ENCODE peak calls at places on chromosome X, in nine cellular contexts. H is transverse colon, X is esophagus squamous epithelium, I is IMR-90, G is thyroid gland, S is Peyer's patch, M is mesendoderm, F is pancreas, C is gastrocnemius medialis. V is an unnamed sample.
A peak's percentile ranks its signal among the peaks of the same experiment; 100 is the strongest.

GRCh38 chrX:13748486-13748885 is 13.9 kb downstream of the OFD1 start:
- DNase-seq in H (no peak), X (no peak), I (peak; percentile 64), G (no peak), S (no peak), M (no peak), F (no peak), C (no peak), V (no peak)

GRCh38 chrX:13077168-13077567 is 32.7 kb upstream of the FAM9C start:
- DNase-seq in H (no peak), X (no peak), I (peak; percentile 47), G (no peak), S (peak; percentile 25), M (no peak), F (no peak), C (no peak), V (no peak)

GRCh38 chrX:105869676-105870075 is 47.3 kb downstream of the NRK start:
- DNase-seq in H (no peak), X (no peak), I (peak; percentile 38), G (no peak), S (no peak), M (no peak), F (no peak), C (no peak), V (no peak)

GRCh38 chrX:77347572-77347971 is 99.6 kb upstream of the FGF16 start:
- DNase-seq in H (no peak), X (no peak), I (no peak), G (no peak), S (no peak), M (peak; percentile 42), F (no peak), C (no peak), V (no peak)

GRCh38 chrX:70554081-70554480 is 109.4 kb downstream of the DLG3 start:
- DNase-seq in H (no peak), X (no peak), I (peak; percentile 28), G (no peak), S (no peak), M (peak; percentile 5), F (no peak), C (no peak), V (no peak)

GRCh38 chrX:9458516-9459078 is 6.3 kb upstream of the TBL1X start:
- DNase-seq in H (no peak), X (no peak), I (no peak), G (no peak), S (no peak), M (no peak), F (no peak), C (no peak), V (no peak)

GRCh38 chrX:45479196-45479834 is 278.6 kb upstream of the DIPK2B start:
- DNase-seq in H (no peak), X (no peak), I (peak; percentile 93), G (no peak), S (no peak), M (no peak), F (no peak), C (no peak), V (no peak)

GRCh38 chrX:124113799-124114600 is 152.5 kb downstream of the STAG2 start:
- DNase-seq in H (no peak), X (no peak), I (no peak), G (no peak), S (no peak), M (no peak), F (no peak), C (no peak), V (no peak)

GRCh38 chrX:96685205-96686099 is 810 bp downstream of the DIAPH2 start:
- DNase-seq in H (peak; percentile 45), X (no peak), I (peak; percentile 55), G (peak; percentile 7), S (peak; percentile 17), M (peak; percentile 40), F (no peak), C (peak; percentile 10), V (peak; percentile 25)

GRCh38 chrX:37817579-37817978 is 29.8 kb downstream of the DYNLT3 start:
- DNase-seq in H (no peak), X (no peak), I (no peak), G (no peak), S (no peak), M (no peak), F (no peak), C (no peak), V (no peak)

GRCh38 chrX:22486326-22486725 is 213.6 kb downstream of the CBLL2 start:
- DNase-seq in H (no peak), X (no peak), I (no peak), G (no peak), S (no peak), M (no peak), F (no peak), C (no peak), V (no peak)

GRCh38 chrX:31225819-31226218 is 154.0 kb upstream of the FTHL17 start:
- DNase-seq in H (no peak), X (no peak), I (no peak), G (no peak), S (no peak), M (no peak), F (no peak), C (no peak), V (no peak)

GRCh38 chrX:20680998-20681397 is 414.3 kb upstream of the RPS6KA3 start:
- DNase-seq in H (no peak), X (no peak), I (no peak), G (no peak), S (no peak), M (no peak), F (no peak), C (no peak), V (no peak)

GRCh38 chrX:13087322-13088154 is 43.1 kb upstream of the FAM9C start:
- DNase-seq in H (peak; percentile 45), X (no peak), I (peak; percentile 70), G (no peak), S (peak; percentile 82), M (no peak), F (no peak), C (no peak), V (peak; percentile 89)

GRCh38 chrX:110420771-110421498 is 62.3 kb downstream of the RTL9 start:
- DNase-seq in H (no peak), X (no peak), I (peak; percentile 34), G (no peak), S (no peak), M (no peak), F (no peak), C (no peak), V (no peak)

GRCh38 chrX:114500622-114501021 is 83.3 kb upstream of the HTR2C start:
- DNase-seq in H (no peak), X (no peak), I (no peak), G (no peak), S (no peak), M (no peak), F (no peak), C (no peak), V (no peak)

DNA sequence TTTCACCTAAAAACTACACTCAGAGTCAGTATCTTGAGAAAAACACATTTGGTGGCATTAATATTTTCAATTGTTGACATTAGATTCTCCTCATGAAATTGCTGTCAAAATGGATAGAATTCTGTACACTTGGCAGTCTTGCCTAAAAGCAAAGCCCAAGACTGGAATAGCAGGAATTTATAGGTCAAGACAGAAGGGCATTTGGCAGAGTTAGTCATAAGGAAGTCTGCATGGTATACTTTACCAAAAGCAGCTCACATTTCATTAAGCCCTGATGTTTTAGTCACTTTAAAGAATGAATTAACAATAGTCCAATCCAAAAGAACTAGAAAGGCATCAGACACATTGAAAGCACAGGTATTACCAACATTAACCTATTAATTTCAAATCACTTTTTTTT is 7.1 kb downstream of the CCDC160 start:
- DNase-seq in H (no peak), X (no peak), I (peak; percentile 33), G (no peak), S (no peak), M (no peak), F (no peak), C (no peak), V (no peak)
- H3K27me3 ChIP-seq in H (no peaks in the 10 kb centered on the region), X (no peaks in the 10 kb centered on the region), I (peaks cover 1% of the 10 kb centered on the region), G (no peaks in the 10 kb centered on the region), S (no peaks in the 10 kb centered on the region), M (no peaks in the 10 kb centered on the region), F (no peaks in the 10 kb centered on the region), C (no peaks in the 10 kb centered on the region), V (no peaks in the 10 kb centered on the region)

GRCh38 chrX:41118156-41118555 is 32.9 kb downstream of the USP9X start:
- DNase-seq in H (no peak), X (no peak), I (no peak), G (no peak), S (no peak), M (no peak), F (no peak), C (no peak), V (no peak)
- H3K4me1 ChIP-seq in H (peaks cover 9% of the 10 kb centered on the region), X (peaks cover 81% of the 10 kb centered on the region), I (no peaks in the 10 kb centered on the region), G (peaks cover 11% of the 10 kb centered on the region), S (peaks cover 8% of the 10 kb centered on the region), M (no peaks in the 10 kb centered on the region), F (no peaks in the 10 kb centered on the region), C (peaks cover 27% of the 10 kb centered on the region), V (peaks cover 42% of the 10 kb centered on the region)

DNA sequence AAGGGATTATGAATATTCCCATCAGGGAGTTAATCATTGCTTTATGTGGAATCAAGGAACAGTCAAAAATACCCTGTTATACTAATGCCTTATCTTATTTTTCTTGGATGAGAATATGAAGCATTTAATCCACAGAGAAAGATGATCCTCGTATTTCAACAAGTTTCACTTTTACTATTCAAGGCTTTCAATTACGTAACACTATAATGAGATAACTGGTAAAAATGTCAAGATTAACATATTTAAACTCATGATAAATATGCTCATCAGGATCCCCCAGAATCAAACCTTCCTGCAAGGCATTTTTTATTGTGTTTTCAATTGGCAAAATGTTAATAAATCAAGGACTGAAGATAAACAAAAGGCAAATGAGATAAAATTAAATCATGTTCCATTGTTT is 5.1 kb downstream of the ZXDA start:
- DNase-seq in H (no peak), X (no peak), I (peak; percentile 10), G (no peak), S (no peak), M (no peak), F (no peak), C (no peak), V (no peak)
- H3K4me3 ChIP-seq in H (no peak overlapping the region), X (no peak overlapping the region), I (peak overlapping the region; percentile 7), G (no peak overlapping the region), S (no peak overlapping the region), M (no peak overlapping the region), F (no peak overlapping the region), C (peak overlapping the region; percentile 29), V (no peak overlapping the region)

GRCh38 chrX:95065151-95065550 is 1391.1 kb downstream of the FAM133A start:
- DNase-seq in H (no peak), X (no peak), I (no peak), G (no peak), S (no peak), M (no peak), F (no peak), C (no peak), V (no peak)

GRCh38 chrX:95058815-95059214 is 1384.8 kb downstream of the FAM133A start:
- DNase-seq in H (no peak), X (no peak), I (peak; percentile 58), G (no peak), S (no peak), M (no peak), F (no peak), C (no peak), V (no peak)

GRCh38 chrX:95059909-95060308 is 1385.9 kb downstream of the FAM133A start:
- DNase-seq in H (no peak), X (no peak), I (no peak), G (no peak), S (no peak), M (no peak), F (no peak), C (no peak), V (no peak)

DNA sequence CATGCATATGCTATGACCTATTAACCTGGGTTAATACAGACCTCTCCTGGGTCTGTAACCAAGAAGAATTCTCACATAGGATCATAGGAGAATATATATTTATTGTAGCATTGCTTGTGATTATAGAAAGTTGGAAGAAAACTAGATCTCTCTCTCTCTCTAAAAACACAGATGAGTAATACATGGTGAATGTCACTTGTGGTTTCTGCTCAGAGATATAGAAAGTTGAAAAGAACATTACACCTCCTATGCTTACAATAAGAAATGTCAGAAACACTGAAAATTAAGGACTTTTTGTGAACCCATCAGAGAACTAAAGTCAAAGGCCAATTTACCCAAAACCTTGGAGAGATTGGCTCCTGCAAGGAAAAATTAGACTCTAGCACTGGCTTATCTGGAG is 1389.5 kb downstream of the FAM133A start:
- DNase-seq in H (no peak), X (no peak), I (peak; percentile 11), G (no peak), S (no peak), M (no peak), F (no peak), C (no peak), V (no peak)
- H3K27me3 ChIP-seq in H (no peaks in the 10 kb centered on the region), X (no peaks in the 10 kb centered on the region), I (no peaks in the 10 kb centered on the region), G (peaks cover 8% of the 10 kb centered on the region), S (no peaks in the 10 kb centered on the region), M (no peaks in the 10 kb centered on the region), F (no peaks in the 10 kb centered on the region), C (no peaks in the 10 kb centered on the region), V (no peaks in the 10 kb centered on the region)

V was measured in CD8-positive, alpha-beta memory T cell.